ENCODE peak calls at places on chromosomes 11 and 22, in ten cellular contexts. G is HCEC 1CT; T is GF-D8; V is T-helper 2 cell; L is stimulated activated CD4-positive, alpha-beta T cell treated with anti-CD3 and anti-CD28 coated beads, Interleukin-12 subunit alpha, Interleukin-12 subunit beta, amount 100 ng/mL, for 48 hours; M is glutamatergic neuron; C is neural progenitor cell; S is AG20443; H is left lung; I is cardiac muscle cell. W is an unnamed sample.

GRCh38 chr22:27238935-27239510 is 562.5 kb downstream of the MN1 start:
- DNase-seq in T (no peak), S (peak; percentile 91), L (no peak), H (peak; percentile 78), M (no peak), C (no peak), G (peak; percentile 38), I (peak; percentile 76), V (no peak), W (no peak)

GRCh38 chr11:119829407-119829806 is 100.4 kb upstream of the NECTIN1 start:
- DNase-seq in G (no peak), V (no peak), L (no peak), H (no peak), M (peak; percentile 12), C (no peak), I (no peak), S (no peak), T (no peak), W (no peak)

GRCh38 chr11:130383363-130384168 is 44.8 kb downstream of the ADAMTS8 start:
- DNase-seq in I (peak; percentile 41), G (peak; percentile 89), T (peak; percentile 87), V (no peak), L (no peak), H (no peak), M (no peak), S (peak; percentile 56), C (no peak), W (no peak)

GRCh38 chr11:69962152-69962551 is 116.0 kb upstream of the ANO1 start:
- DNase-seq in M (no peak), H (no peak), T (no peak), I (no peak), C (no peak), S (peak; percentile 45), G (no peak), V (no peak), L (no peak), W (no peak)

GRCh38 chr22:49151256-49152131 is 676.2 kb downstream of the BRD1 start:
- DNase-seq in M (no peak), S (no peak), G (no peak), C (no peak), L (no peak), V (no peak), H (peak; percentile 69), T (no peak), I (no peak), W (peak; percentile 41)

GRCh38 chr11:123457187-123457770 is 27.2 kb downstream of the GRAMD1B start:
- DNase-seq in L (no peak), V (peak; percentile 81), G (no peak), M (no peak), I (no peak), T (peak; percentile 40), S (no peak), C (no peak), H (no peak), W (peak; percentile 87)

GRCh38 chr22:32964411-32965057 is 93.6 kb downstream of the SYN3 start:
- DNase-seq in S (no peak), T (no peak), G (no peak), I (no peak), V (no peak), L (no peak), C (no peak), H (no peak), M (no peak), W (no peak)

GRCh38 chr11:10375280-10376048 is 70.6 kb downstream of the ADM start:
- DNase-seq in H (no peak), T (no peak), L (no peak), S (peak; percentile 70), I (no peak), C (no peak), M (no peak), G (peak; percentile 97), V (no peak), W (no peak)

W was measured in CD14-positive monocyte.